ENCODE peak calls at places on chromosomes 2 and 18, in ten cellular contexts. One of them, this sample, is unnamed.

GRCh38 chr2:85999131-85999831 is 106.4 kb downstream of the POLR1A start:
- DNase-seq in neuronal stem cell: no peak
- DNase-seq in substantia nigra: no peak
- DNase-seq in spleen: peak
- DNase-seq in Peyer's patch: peak
- DNase-seq in CD8-positive, alpha-beta memory T cell: peak
- DNase-seq in lower lobe of right lung: no peak
- DNase-seq in tibial artery: no peak
- DNase-seq in mammary epithelial cell: no peak
- DNase-seq in psoas muscle: no peak
- DNase-seq in this sample: no peak

GRCh38 chr2:20443276-20443920 is 3.5 kb upstream of the RHOB start:
- DNase-seq in tibial artery: peak
- DNase-seq in lower lobe of right lung: no peak
- DNase-seq in spleen: peak
- DNase-seq in CD8-positive, alpha-beta memory T cell: peak
- DNase-seq in mammary epithelial cell: no peak
- DNase-seq in neuronal stem cell: peak
- DNase-seq in psoas muscle: peak
- DNase-seq in substantia nigra: no peak
- DNase-seq in Peyer's patch: peak
- DNase-seq in this sample: no peak

GRCh38 chr2:1173528-1173927 is 222.9 kb downstream of the SNTG2 start:
- DNase-seq in psoas muscle: no peak
- DNase-seq in substantia nigra: no peak
- DNase-seq in tibial artery: no peak
- DNase-seq in Peyer's patch: no peak
- DNase-seq in CD8-positive, alpha-beta memory T cell: no peak
- DNase-seq in lower lobe of right lung: no peak
- DNase-seq in mammary epithelial cell: no peak
- DNase-seq in neuronal stem cell: no peak
- DNase-seq in spleen: no peak
- DNase-seq in this sample: no peak

GRCh38 chr2:70473101-70473722 is 80.4 kb downstream of the TGFA start:
- DNase-seq in Peyer's patch: no peak
- DNase-seq in CD8-positive, alpha-beta memory T cell: no peak
- DNase-seq in mammary epithelial cell: no peak
- DNase-seq in spleen: no peak
- DNase-seq in neuronal stem cell: no peak
- DNase-seq in lower lobe of right lung: no peak
- DNase-seq in substantia nigra: no peak
- DNase-seq in tibial artery: no peak
- DNase-seq in psoas muscle: no peak
- DNase-seq in this sample: no peak

GRCh38 chr2:171855401-171855800 is 38.6 kb downstream of the SLC25A12 start:
- DNase-seq in CD8-positive, alpha-beta memory T cell: no peak
- DNase-seq in psoas muscle: no peak
- DNase-seq in Peyer's patch: no peak
- DNase-seq in tibial artery: no peak
- DNase-seq in substantia nigra: no peak
- DNase-seq in lower lobe of right lung: no peak
- DNase-seq in neuronal stem cell: no peak
- DNase-seq in spleen: no peak
- DNase-seq in mammary epithelial cell: peak
- DNase-seq in this sample: no peak

GRCh38 chr2:193584522-193584938 is 1389.8 kb upstream of the TMEFF2 start:
- DNase-seq in substantia nigra: no peak
- DNase-seq in Peyer's patch: no peak
- DNase-seq in lower lobe of right lung: no peak
- DNase-seq in CD8-positive, alpha-beta memory T cell: no peak
- DNase-seq in spleen: peak
- DNase-seq in mammary epithelial cell: peak
- DNase-seq in tibial artery: no peak
- DNase-seq in neuronal stem cell: no peak
- DNase-seq in psoas muscle: no peak
- DNase-seq in this sample: no peak

GRCh38 chr18:26425148-26425531 is 123.2 kb downstream of the KCTD1 start:
- DNase-seq in Peyer's patch: no peak
- DNase-seq in neuronal stem cell: no peak
- DNase-seq in mammary epithelial cell: peak
- DNase-seq in substantia nigra: no peak
- DNase-seq in lower lobe of right lung: no peak
- DNase-seq in psoas muscle: no peak
- DNase-seq in tibial artery: no peak
- DNase-seq in spleen: no peak
- DNase-seq in CD8-positive, alpha-beta memory T cell: no peak
- DNase-seq in this sample: no peak

GRCh38 chr2:208489687-208490086 is 83.1 kb downstream of the PTH2R start:
- DNase-seq in Peyer's patch: no peak
- DNase-seq in spleen: no peak
- DNase-seq in CD8-positive, alpha-beta memory T cell: no peak
- DNase-seq in substantia nigra: no peak
- DNase-seq in psoas muscle: no peak
- DNase-seq in tibial artery: no peak
- DNase-seq in neuronal stem cell: no peak
- DNase-seq in lower lobe of right lung: no peak
- DNase-seq in mammary epithelial cell: no peak
- DNase-seq in this sample: no peak

GRCh38 chr18:45667056-45667455 is 51.8 kb downstream of the SLC14A2 start:
- DNase-seq in neuronal stem cell: no peak
- DNase-seq in Peyer's patch: no peak
- DNase-seq in lower lobe of right lung: no peak
- DNase-seq in substantia nigra: no peak
- DNase-seq in tibial artery: no peak
- DNase-seq in CD8-positive, alpha-beta memory T cell: no peak
- DNase-seq in spleen: no peak
- DNase-seq in psoas muscle: no peak
- DNase-seq in mammary epithelial cell: no peak
- DNase-seq in this sample: no peak

GRCh38 chr2:101083613-101084012 is 67.6 kb downstream of the TBC1D8 start:
- DNase-seq in substantia nigra: no peak
- DNase-seq in tibial artery: no peak
- DNase-seq in CD8-positive, alpha-beta memory T cell: no peak
- DNase-seq in Peyer's patch: peak
- DNase-seq in mammary epithelial cell: no peak
- DNase-seq in neuronal stem cell: no peak
- DNase-seq in lower lobe of right lung: no peak
- DNase-seq in spleen: no peak
- DNase-seq in psoas muscle: no peak
- DNase-seq in this sample: no peak

GRCh38 chr2:46163031-46163430 is 134.2 kb upstream of the EPAS1 start:
- DNase-seq in tibial artery: no peak
- DNase-seq in substantia nigra: no peak
- DNase-seq in lower lobe of right lung: no peak
- DNase-seq in neuronal stem cell: no peak
- DNase-seq in psoas muscle: no peak
- DNase-seq in spleen: no peak
- DNase-seq in Peyer's patch: no peak
- DNase-seq in mammary epithelial cell: no peak
- DNase-seq in CD8-positive, alpha-beta memory T cell: no peak
- DNase-seq in this sample: no peak

GRCh38 chr18:26548144-26549102 is at the start of gene KCTD1:
- DNase-seq in Peyer's patch: peak
- DNase-seq in tibial artery: peak
- DNase-seq in mammary epithelial cell: peak
- DNase-seq in lower lobe of right lung: peak
- DNase-seq in neuronal stem cell: peak
- DNase-seq in substantia nigra: peak
- DNase-seq in psoas muscle: peak
- DNase-seq in CD8-positive, alpha-beta memory T cell: peak
- DNase-seq in spleen: peak
- DNase-seq in this sample: peak

GRCh38 chr2:96868555-96869280 is 1.2 kb downstream of the SEMA4C start:
- DNase-seq in spleen: peak
- DNase-seq in tibial artery: peak
- DNase-seq in psoas muscle: peak
- DNase-seq in neuronal stem cell: peak
- DNase-seq in lower lobe of right lung: peak
- DNase-seq in mammary epithelial cell: peak
- DNase-seq in Peyer's patch: peak
- DNase-seq in CD8-positive, alpha-beta memory T cell: peak
- DNase-seq in substantia nigra: peak
- DNase-seq in this sample: no peak

GRCh38 chr2:144350151-144350802 is 169.6 kb downstream of the ZEB2 start:
- DNase-seq in lower lobe of right lung: no peak
- DNase-seq in spleen: no peak
- DNase-seq in neuronal stem cell: no peak
- DNase-seq in substantia nigra: no peak
- DNase-seq in CD8-positive, alpha-beta memory T cell: no peak
- DNase-seq in mammary epithelial cell: no peak
- DNase-seq in Peyer's patch: no peak
- DNase-seq in tibial artery: no peak
- DNase-seq in psoas muscle: no peak
- DNase-seq in this sample: no peak

GRCh38 chr2:83594841-83595720 is 864.0 kb downstream of the SUCLG1 start:
- DNase-seq in lower lobe of right lung: no peak
- DNase-seq in Peyer's patch: no peak
- DNase-seq in neuronal stem cell: no peak
- DNase-seq in mammary epithelial cell: no peak
- DNase-seq in tibial artery: no peak
- DNase-seq in psoas muscle: no peak
- DNase-seq in substantia nigra: no peak
- DNase-seq in CD8-positive, alpha-beta memory T cell: no peak
- DNase-seq in spleen: no peak
- DNase-seq in this sample: no peak

DNA sequence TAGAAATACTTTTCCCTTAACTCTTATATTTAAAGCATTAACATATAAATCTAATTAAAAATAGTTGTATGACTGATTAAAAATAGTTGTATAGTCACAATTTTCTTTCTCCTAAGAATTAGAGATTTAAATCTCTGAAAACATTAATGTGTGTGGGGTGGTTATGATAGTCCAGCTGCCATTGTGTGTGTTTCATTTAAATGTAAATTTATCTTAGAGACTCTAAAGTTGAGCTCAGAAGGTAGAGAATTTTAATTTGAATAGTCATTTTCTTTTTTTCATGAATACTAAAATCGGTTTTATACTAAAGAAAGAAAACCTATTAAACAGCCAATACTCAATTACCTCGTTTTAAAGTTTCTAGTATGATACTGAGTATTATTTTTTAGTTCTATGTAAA is 18.6 kb downstream of the GREB1L start:
- DNase-seq in spleen: no peak
- DNase-seq in Peyer's patch: no peak
- DNase-seq in psoas muscle: no peak
- DNase-seq in mammary epithelial cell: no peak
- DNase-seq in substantia nigra: no peak
- DNase-seq in tibial artery: no peak
- DNase-seq in lower lobe of right lung: no peak
- DNase-seq in neuronal stem cell: no peak
- DNase-seq in CD8-positive, alpha-beta memory T cell: no peak
- DNase-seq in this sample: no peak
- H3K27ac ChIP-seq in spleen: no peak
- H3K27ac ChIP-seq in Peyer's patch: no peak
- H3K27ac ChIP-seq in psoas muscle: no peak
- H3K27ac ChIP-seq in mammary epithelial cell: no peak
- H3K27ac ChIP-seq in substantia nigra: no peak
- H3K27ac ChIP-seq in tibial artery: no peak
- H3K27ac ChIP-seq in lower lobe of right lung: no peak
- H3K27ac ChIP-seq in neuronal stem cell: no peak
- H3K27ac ChIP-seq in CD8-positive, alpha-beta memory T cell: no peak
- H3K27ac ChIP-seq in this sample: no peak

DNA sequence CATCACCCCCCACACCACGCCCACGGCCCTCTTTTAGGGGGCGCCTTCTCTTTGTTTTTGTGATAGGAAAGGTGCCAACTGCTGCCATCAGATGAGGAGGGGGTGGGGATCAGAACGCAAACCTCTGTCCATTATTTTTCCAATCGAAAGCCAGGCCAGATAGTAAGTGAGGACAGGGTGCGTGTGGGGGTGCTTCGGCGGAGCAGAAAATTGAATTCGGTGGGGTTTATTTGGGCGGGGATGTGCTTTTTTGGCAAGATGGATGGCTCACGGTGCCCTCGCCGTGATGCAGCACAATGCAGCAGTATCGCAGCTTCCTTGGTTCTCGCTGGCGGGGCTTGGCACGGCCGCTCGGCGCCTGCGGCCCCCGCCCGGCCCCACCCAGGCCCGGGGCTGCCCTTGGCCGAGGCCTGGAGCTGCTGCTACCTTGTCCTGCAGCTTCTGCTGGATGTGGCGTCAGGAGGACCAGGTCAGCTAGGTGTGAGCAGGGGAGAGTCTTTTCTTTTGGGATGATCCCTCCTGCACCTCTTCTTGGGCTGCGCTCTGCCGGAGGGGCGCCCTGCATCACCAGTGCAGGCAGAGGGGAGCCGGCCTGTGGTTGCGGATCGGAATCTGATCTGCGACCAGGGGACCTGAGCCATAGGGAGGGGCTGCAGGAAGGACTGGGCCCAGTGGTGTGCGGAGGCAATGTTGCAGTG is 1.3 kb downstream of the SPTBN1 start:
- DNase-seq in Peyer's patch: no peak
- DNase-seq in neuronal stem cell: peak
- DNase-seq in psoas muscle: peak
- DNase-seq in tibial artery: peak
- DNase-seq in mammary epithelial cell: peak
- DNase-seq in lower lobe of right lung: peak
- DNase-seq in CD8-positive, alpha-beta memory T cell: no peak
- DNase-seq in spleen: peak
- DNase-seq in substantia nigra: no peak
- DNase-seq in this sample: no peak
- H3K27ac ChIP-seq in Peyer's patch: peak
- H3K27ac ChIP-seq in neuronal stem cell: no peak
- H3K27ac ChIP-seq in psoas muscle: peak
- H3K27ac ChIP-seq in tibial artery: peak
- H3K27ac ChIP-seq in mammary epithelial cell: peak
- H3K27ac ChIP-seq in lower lobe of right lung: peak
- H3K27ac ChIP-seq in CD8-positive, alpha-beta memory T cell: no peak
- H3K27ac ChIP-seq in spleen: peak
- H3K27ac ChIP-seq in substantia nigra: peak
- H3K27ac ChIP-seq in this sample: peak

DNA sequence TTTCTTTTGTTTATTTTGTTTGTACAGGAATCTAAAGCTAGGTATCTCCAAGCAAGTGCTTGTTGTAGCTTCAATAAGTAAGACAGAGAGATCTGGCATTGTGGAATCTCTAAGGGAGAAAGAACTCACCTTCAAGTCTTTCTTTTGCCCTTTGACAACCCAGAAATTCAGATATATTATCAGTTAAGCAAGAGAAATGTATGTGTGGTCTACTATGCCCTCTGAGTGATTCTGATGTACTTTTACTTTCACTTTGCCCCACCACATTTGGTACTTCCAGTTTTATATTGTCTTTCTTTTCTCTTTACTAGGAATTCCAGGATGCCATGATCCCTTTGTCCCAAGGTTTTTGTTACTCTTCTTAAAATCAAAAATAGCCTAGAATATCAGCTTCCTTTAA is 259.6 kb upstream of the PIK3C3 start:
- DNase-seq in substantia nigra: no peak
- DNase-seq in neuronal stem cell: no peak
- DNase-seq in mammary epithelial cell: no peak
- DNase-seq in spleen: no peak
- DNase-seq in tibial artery: no peak
- DNase-seq in Peyer's patch: no peak
- DNase-seq in psoas muscle: no peak
- DNase-seq in lower lobe of right lung: no peak
- DNase-seq in CD8-positive, alpha-beta memory T cell: no peak
- DNase-seq in this sample: no peak
- H3K27ac ChIP-seq in substantia nigra: no peak
- H3K27ac ChIP-seq in neuronal stem cell: no peak
- H3K27ac ChIP-seq in mammary epithelial cell: no peak
- H3K27ac ChIP-seq in spleen: no peak
- H3K27ac ChIP-seq in tibial artery: no peak
- H3K27ac ChIP-seq in Peyer's patch: no peak
- H3K27ac ChIP-seq in psoas muscle: no peak
- H3K27ac ChIP-seq in lower lobe of right lung: no peak
- H3K27ac ChIP-seq in CD8-positive, alpha-beta memory T cell: no peak
- H3K27ac ChIP-seq in this sample: no peak

GRCh38 chr2:173059941-173060575 is 15.6 kb upstream of the MAP3K20 start:
- DNase-seq in CD8-positive, alpha-beta memory T cell: no peak
- DNase-seq in tibial artery: no peak
- DNase-seq in spleen: no peak
- DNase-seq in lower lobe of right lung: no peak
- DNase-seq in substantia nigra: no peak
- DNase-seq in mammary epithelial cell: no peak
- DNase-seq in neuronal stem cell: no peak
- DNase-seq in psoas muscle: no peak
- DNase-seq in Peyer's patch: no peak
- DNase-seq in this sample: no peak
- H3K27ac ChIP-seq in CD8-positive, alpha-beta memory T cell: no peak
- H3K27ac ChIP-seq in tibial artery: peak
- H3K27ac ChIP-seq in spleen: peak
- H3K27ac ChIP-seq in lower lobe of right lung: peak
- H3K27ac ChIP-seq in substantia nigra: no peak
- H3K27ac ChIP-seq in mammary epithelial cell: peak
- H3K27ac ChIP-seq in neuronal stem cell: no peak
- H3K27ac ChIP-seq in psoas muscle: peak
- H3K27ac ChIP-seq in Peyer's patch: no peak
- H3K27ac ChIP-seq in this sample: no peak

This sample was measured in caudate nucleus.